ENCODE peak calls at places on chromosomes 6 and 20, in nine cellular contexts. S is right cardiac atrium; C is sciatic nerve; T is A549; W is Right ventricle myocardium inferior; D is stimulated activated naive CD8-positive, alpha-beta T cell treated with anti-CD3 and anti-CD28 coated beads, Interleukin-15, Interleukin-2, amounts not matched to agents 100 U/mL and 50 U/mL, for 24 hours; N is activated CD4-positive, alpha-beta T cell treated with anti-CD3 and anti-CD28 coated beads for 36 hours; I is T-cell; L is left ventricle myocardium superior. F is an unnamed sample.

GRCh38 chr6:52515219-52515960 is 61.5 kb downstream of the TRAM2 start:
- ATAC-seq in I (no peak), D (no peak), T (no peak), C (no peak), N (no peak), W (no peak), L (no peak), S (no peak), F (no peak)

GRCh38 chr6:108959972-108960582 is 111.9 kb downstream of the ARMC2 start:
- ATAC-seq in T (no peak), N (no peak), S (no peak), I (no peak), D (peak), C (no peak), L (no peak), W (no peak), F (peak)

GRCh38 chr20:62725596-62726268 is 17.1 kb downstream of the NTSR1 start:
- ATAC-seq in S (no peak), N (no peak), D (no peak), C (no peak), T (no peak), I (no peak), W (no peak), L (no peak), F (no peak)

GRCh38 chr6:50030350-50030749 is 8.6 kb upstream of the DEFB110 start:
- ATAC-seq in S (peak), W (no peak), N (no peak), C (no peak), T (no peak), I (no peak), L (no peak), D (no peak), F (no peak)

GRCh38 chr6:158737710-158738615 is 81.2 kb downstream of the EZR start:
- ATAC-seq in I (no peak), T (peak), S (peak), D (peak), W (no peak), N (peak), C (no peak), L (peak), F (peak)

GRCh38 chr6:293185-294174 is 1.2 kb downstream of the DUSP22 start:
- ATAC-seq in C (peak), I (no peak), S (no peak), L (peak), W (no peak), T (no peak), D (peak), N (peak), F (peak)

GRCh38 chr20:57609086-57609841 is 11.0 kb downstream of the ZBP1 start:
- ATAC-seq in L (no peak), D (no peak), C (no peak), I (no peak), W (no peak), N (no peak), T (no peak), S (no peak), F (no peak)

GRCh38 chr6:36177166-36177565 is 19.4 kb upstream of the BRPF3 start:
- ATAC-seq in S (no peak), L (no peak), D (peak), C (no peak), W (no peak), N (peak), T (no peak), I (no peak), F (peak)

GRCh38 chr6:148154648-148155047 is 188.0 kb upstream of the SASH1 start:
- ATAC-seq in W (no peak), T (no peak), C (no peak), D (no peak), S (no peak), I (no peak), L (no peak), N (no peak), F (no peak)

GRCh38 chr6:163319609-163320366 is 94.7 kb upstream of the QKI start:
- ATAC-seq in S (no peak), N (no peak), T (no peak), W (no peak), L (no peak), D (no peak), C (no peak), I (no peak), F (no peak)

GRCh38 chr20:21702553-21703467 is 2.7 kb upstream of the PAX1 start:
- ATAC-seq in T (peak), C (peak), W (peak), L (peak), N (peak), I (no peak), S (peak), D (peak), F (no peak)

GRCh38 chr6:123802351-123802696 is 1.3 kb upstream of the NKAIN2 start:
- ATAC-seq in L (no peak), I (no peak), T (peak), W (no peak), N (peak), S (peak), D (no peak), C (peak), F (no peak)

GRCh38 chr20:4740774-4741431 is 19.2 kb downstream of the PRND start:
- ATAC-seq in D (peak), N (peak), W (no peak), T (peak), L (no peak), I (peak), C (peak), S (peak), F (peak)

GRCh38 chr6:14921170-14921569 is 324.7 kb upstream of the JARID2 start:
- ATAC-seq in N (no peak), L (peak), T (no peak), C (peak), S (peak), D (no peak), I (no peak), W (peak), F (no peak)

GRCh38 chr6:77468939-77469338 is 5.6 kb upstream of the HTR1B start:
- ATAC-seq in L (no peak), W (no peak), D (no peak), C (no peak), S (no peak), I (no peak), N (no peak), T (no peak), F (no peak)

GRCh38 chr6:41970436-41970846 is 28.8 kb upstream of the CCND3 start:
- ATAC-seq in L (peak), C (peak), T (peak), N (peak), D (peak), S (peak), W (peak), I (peak), F (peak)

GRCh38 chr6:33508935-33509926 is 54.9 kb downstream of the ZBTB9 start:
- ATAC-seq in C (peak), N (no peak), I (no peak), S (no peak), D (no peak), L (no peak), T (no peak), W (peak), F (no peak)

GRCh38 chr6:15481892-15482291 is 180.9 kb downstream of the DTNBP1 start:
- ATAC-seq in N (peak), T (no peak), I (no peak), S (peak), D (peak), W (no peak), L (peak), C (no peak), F (peak)

GRCh38 chr6:4055420-4056041 is 23.4 kb downstream of the FAM217A start:
- ATAC-seq in I (no peak), T (peak), D (no peak), C (peak), W (peak), S (peak), L (peak), N (no peak), F (no peak)

GRCh38 chr6:99282479-99283062 is 66.9 kb downstream of the FAXC start:
- ATAC-seq in T (peak), C (no peak), S (no peak), N (no peak), I (no peak), L (no peak), W (no peak), D (no peak), F (no peak)

GRCh38 chr20:53276143-53276542 is 304.0 kb downstream of the TSHZ2 start:
- ATAC-seq in N (no peak), D (no peak), L (peak), S (peak), W (peak), T (no peak), C (peak), I (no peak), F (no peak)

GRCh38 chr6:38651121-38651784 is 11.5 kb upstream of the BTBD9 start:
- ATAC-seq in W (no peak), N (no peak), C (no peak), I (no peak), D (no peak), T (no peak), S (no peak), L (no peak), F (no peak)

GRCh38 chr6:41622210-41622990 is 15.9 kb upstream of the MDFI start:
- ATAC-seq in S (no peak), L (no peak), I (no peak), T (no peak), D (no peak), C (no peak), N (no peak), W (no peak), F (no peak)